ENCODE peak calls at places on chromosomes 6 and 20, in eight cellular contexts. B is lower leg skin; O is stimulated activated CD8-positive, alpha-beta memory T cell treated with anti-CD3 and anti-CD28 coated beads, Interleukin-2, amount 100 ng/mL, for 1 hour; T is progenitor cell of endocrine pancreas; C is CD4-positive, CD25-positive, alpha-beta regulatory T cell; I is AML-193; J is hypothalamus; X is effector CD4-positive, alpha-beta T cell. H is an unnamed sample.
A peak's percentile ranks its signal among the peaks of the same experiment; 100 is the strongest.

GRCh38 chr6:126539022-126539421 is 199.1 kb downstream of the CENPW start:
- DNase-seq in B (no peak), O (no peak), T (no peak), C (no peak), I (no peak), J (no peak), X (no peak), H (no peak)

GRCh38 chr6:17450825-17451224 is 57.4 kb downstream of the CAP2 start:
- DNase-seq in B (no peak), O (no peak), T (no peak), C (no peak), I (no peak), J (no peak), X (no peak), H (no peak)

GRCh38 chr6:111846511-111847409 is 26.5 kb downstream of the FYN start:
- DNase-seq in B (no peak), O (no peak), T (no peak), C (peak; percentile 70), I (no peak), J (no peak), X (no peak), H (no peak)

GRCh38 chr20:25036331-25036936 is 21.5 kb downstream of the ACSS1 start:
- DNase-seq in B (no peak), O (no peak), T (no peak), C (no peak), I (no peak), J (no peak), X (no peak), H (no peak)

GRCh38 chr6:56245903-56246351 is 1.5 kb downstream of the COL21A1 start:
- DNase-seq in B (no peak), O (no peak), T (no peak), C (no peak), I (no peak), J (no peak), X (no peak), H (no peak)

GRCh38 chr6:5259428-5259827 is 1.3 kb downstream of the LYRM4 start:
- DNase-seq in B (no peak), O (no peak), T (no peak), C (no peak), I (no peak), J (no peak), X (no peak), H (no peak)

GRCh38 chr6:40579101-40579500 is 8.1 kb downstream of the LRFN2 start:
- DNase-seq in B (no peak), O (no peak), T (no peak), C (no peak), I (no peak), J (no peak), X (no peak), H (no peak)

GRCh38 chr6:3542032-3542640 is 85.3 kb upstream of the SLC22A23 start:
- DNase-seq in B (no peak), O (no peak), T (no peak), C (no peak), I (no peak), J (no peak), X (no peak), H (no peak)

GRCh38 chr6:141024526-141024925 is 1108.2 kb upstream of the GJE1 start:
- DNase-seq in B (no peak), O (no peak), T (no peak), C (no peak), I (no peak), J (no peak), X (no peak), H (no peak)

H was measured in HuH-7.5.